ENCODE peak calls at places on chromosomes 1 and 21, in seven cellular contexts. Q is iris pigment epithelial cell; I is tibial nerve; T is A172; H is endodermal cell; J is activated CD8-positive, alpha-beta T cell treated with anti-CD3 and anti-CD28 coated beads, Interleukin-2, amount 10 ng/mL, durations not matched to agents 7 days and 5 days; G is CD8-positive, alpha-beta memory T cell. P is an unnamed sample.

GRCh38 chr1:147717051-147717705 is 43.2 kb downstream of the GJA5 start:
- DNase-seq in Q (no peak), I (no peak), T (no peak), H (no peak), J (no peak), G (no peak), P (no peak)

GRCh38 chr1:17183388-17184160 is 21.4 kb upstream of the PADI1 start:
- DNase-seq in Q (no peak), I (no peak), T (no peak), H (peak), J (no peak), G (no peak), P (no peak)

GRCh38 chr21:23936224-23936623 is 1671.1 kb downstream of the MRPL39 start:
- DNase-seq in Q (peak), I (no peak), T (no peak), H (peak), J (no peak), G (no peak), P (peak)

GRCh38 chr1:118338991-118339390 is 154.0 kb upstream of the SPAG17 start:
- DNase-seq in Q (no peak), I (no peak), T (no peak), H (no peak), J (no peak), G (no peak), P (no peak)

GRCh38 chr21:29477941-29478340 is 179.2 kb downstream of the BACH1 start:
- DNase-seq in Q (peak), I (no peak), T (no peak), H (no peak), J (no peak), G (no peak), P (no peak)

GRCh38 chr1:175884369-175884768 is 141.0 kb upstream of the TNR start:
- DNase-seq in Q (no peak), I (no peak), T (no peak), H (no peak), J (no peak), G (no peak), P (no peak)

GRCh38 chr1:226223157-226223785 is at the start of gene MIXL1:
- DNase-seq in Q (no peak), I (no peak), T (no peak), H (peak), J (no peak), G (no peak), P (no peak)

GRCh38 chr1:15251807-15252546 is 5.0 kb downstream of the FHAD1 start:
- DNase-seq in Q (no peak), I (no peak), T (no peak), H (no peak), J (no peak), G (no peak), P (no peak)

GRCh38 chr1:241240084-241240483 is 116.9 kb downstream of the RGS7 start:
- DNase-seq in Q (peak), I (no peak), T (peak), H (no peak), J (no peak), G (no peak), P (peak)

GRCh38 chr1:75234499-75235064 is 100.4 kb downstream of the LHX8 start:
- DNase-seq in Q (no peak), I (no peak), T (no peak), H (no peak), J (no peak), G (no peak), P (no peak)

GRCh38 chr1:1914842-1915692 is at the start of gene CALML6:
- DNase-seq in Q (no peak), I (no peak), T (no peak), H (peak), J (no peak), G (no peak), P (no peak)

GRCh38 chr1:201893431-201893830 is 4.7 kb downstream of the SHISA4 start:
- DNase-seq in Q (no peak), I (no peak), T (no peak), H (no peak), J (no peak), G (no peak), P (no peak)